ENCODE peak calls at places on chromosomes 4 and X, in eight cellular contexts. V is sigmoid colon, L is heart left ventricle, N is adrenal gland, I is stomach, O is transverse colon, R is ovary, H is body of pancreas. Q is an unnamed sample.
A peak's percentile ranks its signal among the peaks of the same experiment; 100 is the strongest.

GRCh38 chr4:153326513-153326912 is 18.0 kb upstream of the MND1 start:
- DNase-seq in O (peak; percentile 16), I (peak; percentile 52), N (no peak), R (no peak), V (no peak), H (no peak), L (no peak), Q (no peak)

GRCh38 chr4:41644288-41644914 is 104.1 kb downstream of the PHOX2B start:
- DNase-seq in L (peak; percentile 87), R (peak; percentile 77), N (peak; percentile 90), O (peak; percentile 75), H (peak; percentile 70), V (peak; percentile 87), I (peak; percentile 78), Q (peak; percentile 84)

GRCh38 chr4:169604131-169604900 is 8.1 kb downstream of the NEK1 start:
- DNase-seq in R (no peak), V (no peak), N (no peak), H (no peak), O (no peak), I (no peak), L (no peak), Q (no peak)

GRCh38 chrX:153909980-153910360 is 5.5 kb downstream of the AVPR2 start:
- DNase-seq in V (no peak), L (peak; percentile 40), N (no peak), R (no peak), I (no peak), H (no peak), O (no peak), Q (no peak)

GRCh38 chrX:118901991-118902390 is 72.4 kb upstream of the LONRF3 start:
- DNase-seq in N (no peak), I (no peak), O (no peak), R (no peak), V (no peak), L (no peak), H (no peak), Q (no peak)

GRCh38 chr4:138407329-138407728 is 165.2 kb upstream of the SLC7A11 start:
- DNase-seq in L (no peak), O (no peak), N (no peak), I (no peak), R (no peak), H (no peak), V (no peak), Q (no peak)

GRCh38 chr4:165359501-165359900 is 19.3 kb upstream of the CPE start:
- DNase-seq in V (no peak), I (no peak), R (no peak), O (no peak), L (no peak), H (no peak), N (no peak), Q (no peak)

GRCh38 chr4:102537280-102537679 is 36.1 kb downstream of the NFKB1 start:
- DNase-seq in V (no peak), L (no peak), N (no peak), R (no peak), O (no peak), I (no peak), H (no peak), Q (no peak)

GRCh38 chr4:152045781-152046571 is 285.2 kb upstream of the GATB start:
- DNase-seq in N (no peak), R (peak; percentile 36), L (peak; percentile 77), O (peak; percentile 45), I (peak; percentile 50), H (peak; percentile 46), V (no peak), Q (peak; percentile 66)

GRCh38 chrX:155876704-155877103 is 4.4 kb upstream of the VAMP7 start:
- DNase-seq in I (no peak), N (no peak), V (no peak), H (no peak), R (no peak), O (no peak), L (no peak), Q (no peak)
- H3K4me3 ChIP-seq in I (no peak overlapping the region), N (no peak overlapping the region), V (no peak overlapping the region), H (no peak overlapping the region), R (no peak overlapping the region), O (no peak overlapping the region), L (no peak overlapping the region), Q (no peak overlapping the region)

GRCh38 chr4:69829678-69830077 is 30.3 kb downstream of the SULT1E1 start:
- DNase-seq in L (no peak), I (no peak), H (no peak), R (no peak), N (no peak), O (no peak), V (no peak), Q (no peak)

GRCh38 chr4:69831646-69832325 is 28.2 kb downstream of the SULT1E1 start:
- DNase-seq in L (peak; percentile 48), R (no peak), O (peak; percentile 30), I (no peak), H (peak; percentile 35), N (no peak), V (no peak), Q (no peak)

GRCh38 chr4:69831270-69831627 is 28.7 kb downstream of the SULT1E1 start:
- DNase-seq in N (no peak), R (no peak), H (no peak), L (no peak), O (no peak), V (no peak), I (no peak), Q (no peak)

GRCh38 chr4:69832326-69833030 is 27.5 kb downstream of the SULT1E1 start:
- DNase-seq in R (no peak), N (no peak), L (no peak), I (peak; percentile 58), V (no peak), H (peak; percentile 43), O (peak; percentile 71), Q (no peak)

DNA sequence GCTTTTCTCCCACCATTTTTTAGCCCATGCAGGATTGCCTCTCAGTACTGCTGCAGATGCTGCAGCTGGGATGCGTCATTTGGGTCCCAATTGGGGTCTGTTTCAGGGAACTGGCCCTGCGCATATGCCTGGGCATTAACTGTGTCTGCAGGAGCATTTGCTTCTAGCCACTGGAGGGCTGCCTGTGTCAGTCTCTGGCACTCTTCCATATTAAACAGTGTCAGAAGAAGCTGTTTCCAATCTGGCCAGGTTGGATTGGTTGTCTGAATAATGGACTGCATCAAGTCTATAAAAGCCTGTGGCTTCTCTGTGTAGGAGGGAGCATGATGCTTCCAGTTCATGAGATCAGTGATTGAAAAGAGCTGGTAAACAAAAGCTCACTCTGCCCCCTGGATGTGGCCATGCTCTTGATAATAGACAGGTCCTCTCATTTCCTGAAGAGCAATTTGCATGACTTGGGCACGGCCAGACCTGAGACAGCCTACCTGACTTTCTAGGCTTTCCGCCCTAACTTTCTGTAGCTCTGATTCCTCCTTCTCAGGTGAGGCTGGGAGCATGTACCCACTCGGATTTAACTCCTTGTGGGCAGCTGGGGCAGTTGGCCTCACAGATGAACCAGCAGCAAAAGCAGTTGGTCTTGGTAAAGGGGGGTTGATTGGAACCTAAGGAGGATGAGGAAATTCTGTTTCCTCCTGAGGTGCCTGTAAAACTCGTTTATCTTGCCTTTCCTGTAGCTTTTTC is 29.2 kb downstream of the SULT1E1 start:
- DNase-seq in O (peak; percentile 71), L (no peak), R (no peak), I (peak; percentile 47), V (no peak), H (peak; percentile 62), N (no peak), Q (no peak)
- TF ChIP-seq POLR2A in O (peak; percentile 62), L (no peak), R (no peak), I (no peak), V (no peak), H (no peak), N (no peak), Q (no peak)

DNA sequence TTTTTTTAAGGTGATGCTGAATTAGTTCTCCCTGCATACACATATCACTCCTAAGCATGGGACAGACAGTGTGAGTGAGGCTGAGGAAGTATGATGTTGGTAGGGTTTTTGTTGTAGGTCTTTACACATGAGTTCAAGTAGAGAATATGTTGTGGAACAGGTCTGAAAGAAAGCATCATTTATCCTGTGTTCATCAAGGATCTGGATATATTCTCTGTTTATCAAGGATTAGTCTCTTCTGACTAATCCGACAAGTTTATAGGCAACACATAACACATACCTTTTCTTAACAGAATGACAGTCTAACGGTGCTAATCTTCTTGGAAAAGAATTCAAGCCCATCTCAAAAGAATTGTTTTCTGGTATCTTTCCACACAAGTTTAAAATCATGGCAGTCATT is 10.5 kb downstream of the SLIT2 start:
- DNase-seq in R (no peak), L (no peak), O (no peak), N (no peak), H (no peak), V (no peak), I (no peak), Q (no peak)
- H3K27me3 ChIP-seq in R (no peaks in the 10 kb centered on the region), L (no peaks in the 10 kb centered on the region), O (no peaks in the 10 kb centered on the region), N (no peaks in the 10 kb centered on the region), H (no peaks in the 10 kb centered on the region), V (no peaks in the 10 kb centered on the region), I (no peaks in the 10 kb centered on the region), Q (no peaks in the 10 kb centered on the region)

GRCh38 chrX:133185938-133186337 is 32.2 kb downstream of the TFDP3 start:
- DNase-seq in R (no peak), H (peak; percentile 48), L (no peak), I (no peak), N (no peak), V (no peak), O (peak; percentile 16), Q (no peak)
- H3K4me3 ChIP-seq in R (no peak overlapping the region), H (no peak overlapping the region), L (no peak overlapping the region), I (no peak overlapping the region), N (no peak overlapping the region), V (no peak overlapping the region), O (no peak overlapping the region), Q (no peak overlapping the region)

GRCh38 chr4:526189-526909 is 27.3 kb downstream of the PIGG start:
- DNase-seq in R (no peak), L (no peak), V (no peak), O (no peak), N (peak; percentile 39), H (no peak), I (no peak), Q (no peak)
- TF ChIP-seq POLR2A in R (no peak), L (no peak), V (no peak), O (no peak), N (no peak), H (no peak), I (no peak), Q (no peak)

GRCh38 chr4:38663021-38663800 is 788 bp upstream of the KLF3 start:
- DNase-seq in R (peak; percentile 76), H (peak; percentile 37), I (peak; percentile 34), V (peak; percentile 80), L (no peak), O (no peak), N (peak; percentile 73), Q (peak; percentile 37)
- H3K27me3 ChIP-seq in R (no peaks in the 10 kb centered on the region), H (no peaks in the 10 kb centered on the region), I (no peaks in the 10 kb centered on the region), V (no peaks in the 10 kb centered on the region), L (no peaks in the 10 kb centered on the region), O (no peaks in the 10 kb centered on the region), N (no peaks in the 10 kb centered on the region), Q (no peaks in the 10 kb centered on the region)

Q was measured in testis.